ENCODE peak calls at places on chromosomes 6 and 20, in four cellular contexts. Y is suprapubic skin, M is ovary, U is stomach. T is an unnamed sample.

GRCh38 chr6:156848123-156848522 is 70.9 kb downstream of the ARID1B start:
- DNase-seq in Y (no peak), M (no peak), U (no peak), T (no peak)

GRCh38 chr20:24703284-24703610 is 233.8 kb downstream of the SYNDIG1 start:
- DNase-seq in Y (no peak), M (no peak), U (no peak), T (no peak)

GRCh38 chr20:47258745-47259695 is 97.5 kb downstream of the ZMYND8 start:
- DNase-seq in Y (no peak), M (no peak), U (no peak), T (no peak)

GRCh38 chr6:31736768-31737314 is 511 bp upstream of the CLIC1 start:
- DNase-seq in Y (no peak), M (no peak), U (no peak), T (peak; percentile 26)

GRCh38 chr20:7856756-7857155 is 83.5 kb downstream of the HAO1 start:
- DNase-seq in Y (no peak), M (no peak), U (no peak), T (no peak)

GRCh38 chr6:6969761-6970223 is 138.0 kb upstream of the RREB1 start:
- DNase-seq in Y (no peak), M (no peak), U (peak; percentile 81), T (peak; percentile 89)

GRCh38 chr20:34185766-34186620 is 55.2 kb upstream of the ASIP start:
- DNase-seq in Y (no peak), M (no peak), U (no peak), T (no peak)

GRCh38 chr6:139853302-139853992 is 479.0 kb upstream of the CITED2 start:
- DNase-seq in Y (no peak), M (no peak), U (no peak), T (peak; percentile 51)

GRCh38 chr20:235891-236290 is 8.8 kb downstream of the DEFB129 start:
- DNase-seq in Y (no peak), M (no peak), U (no peak), T (no peak)

GRCh38 chr20:44464514-44464913 is 11.2 kb upstream of the TTPAL start:
- DNase-seq in Y (no peak), M (no peak), U (no peak), T (no peak)

GRCh38 chr6:128492386-128492785 is 28.0 kb downstream of the PTPRK start:
- DNase-seq in Y (no peak), M (no peak), U (peak; percentile 43), T (no peak)

GRCh38 chr6:137827411-137827940 is 39.6 kb upstream of the TNFAIP3 start:
- DNase-seq in Y (no peak), M (no peak), U (no peak), T (no peak)

GRCh38 chr6:137824502-137824879 is 42.6 kb upstream of the TNFAIP3 start:
- DNase-seq in Y (no peak), M (no peak), U (no peak), T (no peak)

GRCh38 chr6:137820952-137821351 is 46.1 kb upstream of the TNFAIP3 start:
- DNase-seq in Y (no peak), M (no peak), U (no peak), T (no peak)

GRCh38 chr6:137821486-137821885 is 45.6 kb upstream of the TNFAIP3 start:
- DNase-seq in Y (no peak), M (no peak), U (no peak), T (no peak)

DNA sequence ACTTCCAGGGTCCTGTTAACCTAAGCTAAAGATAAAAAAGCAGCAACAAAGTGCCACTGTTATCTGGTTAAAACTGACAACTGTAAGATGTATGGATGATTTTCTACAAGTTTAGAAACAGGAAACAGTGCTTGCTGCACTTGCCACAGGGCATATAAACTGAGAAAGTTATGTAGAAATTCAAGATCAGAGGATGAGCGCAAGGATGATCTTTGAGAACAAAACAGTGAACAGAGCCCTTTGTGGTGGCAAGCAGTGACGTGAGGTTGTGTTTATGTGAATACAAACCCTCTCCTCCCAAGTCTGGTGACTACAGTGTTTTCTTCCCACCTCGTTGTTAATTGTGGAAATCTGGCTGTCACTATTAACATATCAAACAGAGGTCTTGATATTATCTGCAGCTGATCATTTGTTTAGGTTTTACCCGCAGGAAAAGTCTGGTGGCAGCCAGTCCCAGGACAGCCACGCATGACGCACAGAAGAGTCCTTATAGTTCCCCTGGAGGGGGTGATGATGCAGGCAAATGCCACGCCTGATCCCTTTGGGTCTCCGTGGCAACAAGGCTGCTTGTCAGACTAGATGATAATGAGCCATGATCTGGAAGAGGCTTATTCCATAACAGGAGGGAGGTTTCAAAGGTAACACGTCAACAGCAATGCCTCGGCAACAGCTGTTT is 43.1 kb upstream of the TNFAIP3 start:
- DNase-seq in Y (peak; percentile 81), M (peak; percentile 45), U (peak; percentile 32), T (peak; percentile 65)
- TF ChIP-seq EP300 in Y (peak; percentile 41), M (no peak), U (peak; percentile 77), T (peak; percentile 92)

DNA sequence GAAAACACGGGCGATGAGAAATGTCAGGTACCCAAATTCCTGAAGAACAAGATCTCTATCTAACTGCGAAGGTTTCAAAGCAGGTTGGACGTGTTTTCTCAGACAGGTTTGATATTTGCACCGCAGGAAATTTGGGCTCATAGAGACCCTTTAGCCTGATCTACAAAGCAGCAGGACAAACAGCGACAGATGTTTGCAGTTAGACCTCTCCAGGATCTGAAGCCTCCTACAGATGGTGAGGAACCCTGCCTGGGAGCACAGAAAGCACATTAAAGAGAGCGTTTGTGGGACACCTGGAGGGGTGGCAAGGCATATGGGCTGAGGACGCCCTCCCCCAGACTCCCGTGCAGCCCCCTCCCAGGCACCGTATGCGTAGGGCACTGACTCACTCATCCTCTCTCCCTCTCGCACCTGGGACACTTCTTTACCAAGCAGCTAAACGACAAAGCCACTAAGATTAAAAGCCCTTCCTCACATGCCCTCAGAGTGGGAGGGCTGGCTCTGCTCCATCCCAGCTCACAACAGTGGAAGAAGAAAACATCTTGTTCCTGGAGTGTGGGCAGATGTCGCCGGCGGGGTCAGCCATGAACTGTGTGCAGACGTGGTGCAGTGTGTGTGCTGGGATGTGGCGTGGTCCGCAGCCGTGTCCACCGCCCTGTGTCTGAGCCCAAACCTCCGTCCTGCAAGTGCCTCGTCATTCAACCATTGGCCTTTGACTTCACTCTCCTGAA is 249.7 kb upstream of the AFDN start:
- DNase-seq in Y (peak; percentile 77), M (no peak), U (no peak), T (no peak)
- H3K4me3 ChIP-seq in Y (no peak overlapping the region), M (no peak overlapping the region), U (no peak overlapping the region), T (no peak overlapping the region)

GRCh38 chr6:119444642-119445557 is 95.3 kb upstream of the MAN1A1 start:
- DNase-seq in Y (no peak), M (no peak), U (no peak), T (no peak)
- TF ChIP-seq EP300 in Y (no peak), M (no peak), U (no peak), T (no peak)

DNA sequence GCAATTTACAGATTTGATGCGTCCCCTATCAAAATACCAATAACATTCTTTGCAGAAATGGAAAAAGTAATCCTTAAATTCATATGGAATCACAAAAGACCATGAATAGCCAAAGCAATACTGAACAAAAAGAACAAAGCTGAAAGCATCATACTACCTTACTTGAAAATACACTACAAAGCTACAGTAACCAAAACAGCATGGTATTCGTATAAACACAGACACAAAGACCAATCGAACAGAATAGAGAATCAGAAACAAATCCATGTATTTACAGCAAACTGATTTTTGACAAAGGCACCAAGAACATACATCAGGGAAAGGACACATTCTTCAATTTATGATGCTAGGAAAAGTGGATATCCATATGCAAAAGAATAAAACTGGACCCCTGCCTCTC is 206.5 kb upstream of the PDE10A start:
- DNase-seq in Y (no peak), M (no peak), U (no peak), T (no peak)
- H3K4me3 ChIP-seq in Y (no peak overlapping the region), M (no peak overlapping the region), U (no peak overlapping the region), T (no peak overlapping the region)

DNA sequence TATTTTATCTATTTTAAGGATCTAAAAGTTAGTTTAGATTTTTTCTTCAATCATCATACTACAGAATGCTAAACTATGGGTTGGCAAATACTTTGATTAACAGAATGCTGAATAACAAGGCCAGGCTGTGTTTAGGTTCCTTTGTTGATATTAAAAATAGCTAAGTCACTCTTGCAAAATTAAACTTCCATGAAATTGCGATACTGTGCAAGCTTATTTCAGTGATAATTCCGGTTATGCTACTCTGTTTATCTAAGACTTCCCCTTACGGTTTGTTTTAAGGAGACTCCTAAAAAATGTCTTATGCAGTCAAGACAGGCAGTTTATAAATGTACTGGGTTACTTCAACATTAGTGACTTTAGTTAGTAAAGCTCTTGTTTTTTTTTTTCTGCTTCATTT is 2.7 kb downstream of the RNF24 start:
- DNase-seq in Y (no peak), M (no peak), U (no peak), T (no peak)
- TF ChIP-seq EP300 in Y (no peak), M (peak; percentile 43), U (no peak), T (peak; percentile 26)

GRCh38 chr6:49457771-49458170 is 5.3 kb downstream of the MMUT start:
- DNase-seq in Y (no peak), M (no peak), U (no peak), T (no peak)

GRCh38 chr6:49453221-49453620 is 9.8 kb downstream of the MMUT start:
- DNase-seq in Y (no peak), M (no peak), U (no peak), T (no peak)

DNA sequence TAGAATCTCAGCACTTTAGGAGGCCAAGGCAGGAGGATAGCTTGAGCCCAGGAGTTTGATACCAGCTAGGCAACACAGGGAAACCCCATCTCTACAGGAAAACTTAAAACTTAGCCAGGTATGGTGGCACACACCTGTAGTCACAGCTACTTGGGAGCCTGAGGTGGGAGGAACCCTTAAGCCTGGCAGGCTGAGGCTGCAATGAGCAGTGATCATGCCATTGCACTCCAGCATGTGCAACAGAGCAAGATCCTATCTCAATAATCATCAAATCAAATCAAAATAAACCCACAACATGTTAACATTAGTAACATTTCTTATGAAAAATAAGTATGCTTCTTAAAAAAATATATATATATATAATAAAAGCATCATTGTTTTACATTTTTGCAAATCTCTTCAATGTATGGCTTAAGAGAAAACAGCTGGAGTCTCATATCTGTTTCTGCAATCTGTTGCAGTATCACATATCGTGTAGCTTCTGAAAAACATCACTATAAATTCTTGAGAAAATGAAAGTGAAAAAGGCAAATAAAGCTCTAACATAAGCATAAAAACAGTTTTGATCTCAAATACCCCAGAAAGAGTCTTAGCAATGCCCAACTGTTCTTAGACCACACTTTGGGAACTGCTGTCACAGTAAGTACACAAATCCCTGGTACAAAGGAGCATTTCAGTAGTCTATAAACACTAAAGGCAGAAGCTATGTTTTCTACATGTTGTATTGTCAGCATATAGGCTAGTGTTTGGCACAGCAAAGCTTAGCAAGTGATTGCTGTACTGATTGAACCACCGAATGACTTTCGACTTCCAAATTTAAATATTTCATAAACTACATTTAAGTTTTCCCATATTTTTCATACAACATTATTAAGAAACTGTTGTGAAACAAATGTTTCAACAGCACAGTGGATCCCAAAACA is 8.0 kb downstream of the MMUT start:
- DNase-seq in Y (no peak), M (no peak), U (no peak), T (no peak)
- H3K4me3 ChIP-seq in Y (no peak overlapping the region), M (no peak overlapping the region), U (no peak overlapping the region), T (no peak overlapping the region)

GRCh38 chr6:131348572-131348971 is 213.3 kb downstream of the AKAP7 start:
- DNase-seq in Y (no peak), M (no peak), U (no peak), T (no peak)

GRCh38 chr6:131349199-131349598 is 213.9 kb downstream of the AKAP7 start:
- DNase-seq in Y (no peak), M (no peak), U (no peak), T (no peak)

GRCh38 chr6:131353106-131353505 is 217.8 kb downstream of the AKAP7 start:
- DNase-seq in Y (no peak), M (no peak), U (no peak), T (no peak)

DNA sequence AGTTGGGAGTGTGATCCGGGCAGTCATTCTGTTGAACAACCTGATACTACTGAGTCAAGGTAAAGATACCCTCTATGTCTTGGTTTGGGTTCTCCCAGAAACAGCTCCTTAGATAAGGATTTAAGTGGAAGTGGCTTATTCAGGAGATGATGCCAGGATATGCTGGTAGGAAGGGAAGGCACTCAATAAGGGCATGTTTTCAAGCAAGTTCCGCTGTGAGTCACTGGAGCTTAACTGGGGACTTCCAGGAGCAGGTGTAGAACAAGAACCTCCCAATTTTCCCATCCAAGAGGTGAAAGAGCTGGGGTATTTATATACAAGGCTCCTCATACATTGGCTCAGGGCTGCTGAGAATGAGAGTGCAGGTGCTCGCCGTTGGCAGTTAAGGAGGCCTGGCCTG is 218.6 kb downstream of the AKAP7 start:
- DNase-seq in Y (no peak), M (no peak), U (no peak), T (no peak)
- TF ChIP-seq EP300 in Y (no peak), M (no peak), U (no peak), T (no peak)

T was measured in transverse colon.